ENCODE peak calls at places on chromosomes 16 and 17, in five cellular contexts. One of them, this sample, is unnamed.

GRCh38 chr16:88616736-88617135 is 21.6 kb upstream of the IL17C start:
- ATAC-seq in CD8-positive, alpha-beta T cell: no peak
- ATAC-seq in activated CD8-positive, alpha-beta T cell treated with anti-CD3 and anti-CD28 coated beads for 36 hours: no peak
- ATAC-seq in right lobe of liver: no peak
- ATAC-seq in HCT116: no peak
- ATAC-seq in this sample: no peak

GRCh38 chr16:3825103-3825502 is 55.4 kb downstream of the CREBBP start:
- ATAC-seq in CD8-positive, alpha-beta T cell: no peak
- ATAC-seq in activated CD8-positive, alpha-beta T cell treated with anti-CD3 and anti-CD28 coated beads for 36 hours: peak; percentile 58
- ATAC-seq in right lobe of liver: no peak
- ATAC-seq in HCT116: no peak
- ATAC-seq in this sample: no peak

GRCh38 chr17:60163108-60163784 is 13.5 kb downstream of the CA4 start:
- ATAC-seq in CD8-positive, alpha-beta T cell: no peak
- ATAC-seq in activated CD8-positive, alpha-beta T cell treated with anti-CD3 and anti-CD28 coated beads for 36 hours: no peak
- ATAC-seq in right lobe of liver: peak; percentile 17
- ATAC-seq in HCT116: peak; percentile 61
- ATAC-seq in this sample: no peak

GRCh38 chr16:56202036-56202435 is 10.7 kb downstream of the GNAO1 start:
- ATAC-seq in CD8-positive, alpha-beta T cell: peak; percentile 55
- ATAC-seq in activated CD8-positive, alpha-beta T cell treated with anti-CD3 and anti-CD28 coated beads for 36 hours: peak; percentile 53
- ATAC-seq in right lobe of liver: peak; percentile 59
- ATAC-seq in HCT116: no peak
- ATAC-seq in this sample: no peak

GRCh38 chr16:81519298-81520150 is 74.9 kb downstream of the CMIP start:
- ATAC-seq in CD8-positive, alpha-beta T cell: no peak
- ATAC-seq in activated CD8-positive, alpha-beta T cell treated with anti-CD3 and anti-CD28 coated beads for 36 hours: no peak
- ATAC-seq in right lobe of liver: peak; percentile 13
- ATAC-seq in HCT116: no peak
- ATAC-seq in this sample: no peak

GRCh38 chr17:60168654-60169053 is 18.9 kb downstream of the CA4 start:
- ATAC-seq in CD8-positive, alpha-beta T cell: no peak
- ATAC-seq in activated CD8-positive, alpha-beta T cell treated with anti-CD3 and anti-CD28 coated beads for 36 hours: no peak
- ATAC-seq in right lobe of liver: no peak
- ATAC-seq in HCT116: no peak
- ATAC-seq in this sample: no peak

GRCh38 chr16:53083123-53083522 is 28.3 kb downstream of the CHD9 start:
- ATAC-seq in CD8-positive, alpha-beta T cell: no peak
- ATAC-seq in activated CD8-positive, alpha-beta T cell treated with anti-CD3 and anti-CD28 coated beads for 36 hours: no peak
- ATAC-seq in right lobe of liver: no peak
- ATAC-seq in HCT116: no peak
- ATAC-seq in this sample: no peak

GRCh38 chr16:82031116-82032084 is 3.7 kb upstream of the HSD17B2 start:
- ATAC-seq in CD8-positive, alpha-beta T cell: no peak
- ATAC-seq in activated CD8-positive, alpha-beta T cell treated with anti-CD3 and anti-CD28 coated beads for 36 hours: no peak
- ATAC-seq in right lobe of liver: peak; percentile 20
- ATAC-seq in HCT116: peak; percentile 81
- ATAC-seq in this sample: no peak

GRCh38 chr16:67879462-67879861 is 5.2 kb upstream of the NRN1L start:
- ATAC-seq in CD8-positive, alpha-beta T cell: no peak
- ATAC-seq in activated CD8-positive, alpha-beta T cell treated with anti-CD3 and anti-CD28 coated beads for 36 hours: no peak
- ATAC-seq in right lobe of liver: no peak
- ATAC-seq in HCT116: no peak
- ATAC-seq in this sample: no peak

GRCh38 chr17:48240562-48241130 is 133.1 kb downstream of the SNX11 start:
- ATAC-seq in CD8-positive, alpha-beta T cell: no peak
- ATAC-seq in activated CD8-positive, alpha-beta T cell treated with anti-CD3 and anti-CD28 coated beads for 36 hours: peak; percentile 15
- ATAC-seq in right lobe of liver: no peak
- ATAC-seq in HCT116: peak; percentile 55
- ATAC-seq in this sample: no peak

GRCh38 chr16:83574388-83574787 is 233.4 kb upstream of the HSBP1 start:
- ATAC-seq in CD8-positive, alpha-beta T cell: no peak
- ATAC-seq in activated CD8-positive, alpha-beta T cell treated with anti-CD3 and anti-CD28 coated beads for 36 hours: no peak
- ATAC-seq in right lobe of liver: no peak
- ATAC-seq in HCT116: no peak
- ATAC-seq in this sample: no peak

GRCh38 chr17:30805944-30806456 is 18.5 kb downstream of the CRLF3 start:
- ATAC-seq in CD8-positive, alpha-beta T cell: no peak
- ATAC-seq in activated CD8-positive, alpha-beta T cell treated with anti-CD3 and anti-CD28 coated beads for 36 hours: no peak
- ATAC-seq in right lobe of liver: no peak
- ATAC-seq in HCT116: no peak
- ATAC-seq in this sample: no peak

GRCh38 chr16:4393243-4393606 is 21.6 kb downstream of the VASN start:
- ATAC-seq in CD8-positive, alpha-beta T cell: no peak
- ATAC-seq in activated CD8-positive, alpha-beta T cell treated with anti-CD3 and anti-CD28 coated beads for 36 hours: no peak
- ATAC-seq in right lobe of liver: no peak
- ATAC-seq in HCT116: no peak
- ATAC-seq in this sample: no peak

GRCh38 chr16:88526906-88527185 is 43.4 kb upstream of the ZC3H18 start:
- ATAC-seq in CD8-positive, alpha-beta T cell: no peak
- ATAC-seq in activated CD8-positive, alpha-beta T cell treated with anti-CD3 and anti-CD28 coated beads for 36 hours: no peak
- ATAC-seq in right lobe of liver: peak; percentile 42
- ATAC-seq in HCT116: peak; percentile 2
- ATAC-seq in this sample: no peak

GRCh38 chr16:84072014-84072413 is 29.4 kb upstream of the SLC38A8 start:
- ATAC-seq in CD8-positive, alpha-beta T cell: no peak
- ATAC-seq in activated CD8-positive, alpha-beta T cell treated with anti-CD3 and anti-CD28 coated beads for 36 hours: no peak
- ATAC-seq in right lobe of liver: no peak
- ATAC-seq in HCT116: no peak
- ATAC-seq in this sample: no peak

GRCh38 chr16:30113711-30114333 is 485 bp upstream of the GDPD3 start:
- ATAC-seq in CD8-positive, alpha-beta T cell: no peak
- ATAC-seq in activated CD8-positive, alpha-beta T cell treated with anti-CD3 and anti-CD28 coated beads for 36 hours: no peak
- ATAC-seq in right lobe of liver: no peak
- ATAC-seq in HCT116: peak; percentile 1
- ATAC-seq in this sample: no peak

GRCh38 chr16:25823891-25824290 is 132.1 kb downstream of the HS3ST4 start:
- ATAC-seq in CD8-positive, alpha-beta T cell: no peak
- ATAC-seq in activated CD8-positive, alpha-beta T cell treated with anti-CD3 and anti-CD28 coated beads for 36 hours: no peak
- ATAC-seq in right lobe of liver: no peak
- ATAC-seq in HCT116: no peak
- ATAC-seq in this sample: no peak

GRCh38 chr16:66130296-66130910 is 236.1 kb upstream of the CDH5 start:
- ATAC-seq in CD8-positive, alpha-beta T cell: no peak
- ATAC-seq in activated CD8-positive, alpha-beta T cell treated with anti-CD3 and anti-CD28 coated beads for 36 hours: no peak
- ATAC-seq in right lobe of liver: no peak
- ATAC-seq in HCT116: no peak
- ATAC-seq in this sample: no peak

GRCh38 chr16:66203476-66203875 is 163.0 kb upstream of the CDH5 start:
- ATAC-seq in CD8-positive, alpha-beta T cell: no peak
- ATAC-seq in activated CD8-positive, alpha-beta T cell treated with anti-CD3 and anti-CD28 coated beads for 36 hours: no peak
- ATAC-seq in right lobe of liver: no peak
- ATAC-seq in HCT116: no peak
- ATAC-seq in this sample: no peak

GRCh38 chr17:41959030-41959335 is 7.6 kb upstream of the CNP start:
- ATAC-seq in CD8-positive, alpha-beta T cell: no peak
- ATAC-seq in activated CD8-positive, alpha-beta T cell treated with anti-CD3 and anti-CD28 coated beads for 36 hours: no peak
- ATAC-seq in right lobe of liver: no peak
- ATAC-seq in HCT116: no peak
- ATAC-seq in this sample: no peak

GRCh38 chr16:89506113-89506504 is 2.1 kb upstream of the SPG7 start:
- ATAC-seq in CD8-positive, alpha-beta T cell: no peak
- ATAC-seq in activated CD8-positive, alpha-beta T cell treated with anti-CD3 and anti-CD28 coated beads for 36 hours: no peak
- ATAC-seq in right lobe of liver: no peak
- ATAC-seq in HCT116: no peak
- ATAC-seq in this sample: no peak

GRCh38 chr16:56789360-56789759 is 59.4 kb downstream of the NUP93 start:
- ATAC-seq in CD8-positive, alpha-beta T cell: peak; percentile 55
- ATAC-seq in activated CD8-positive, alpha-beta T cell treated with anti-CD3 and anti-CD28 coated beads for 36 hours: no peak
- ATAC-seq in right lobe of liver: peak; percentile 80
- ATAC-seq in HCT116: peak; percentile 88
- ATAC-seq in this sample: no peak

GRCh38 chr16:11310997-11311561 is 29.9 kb upstream of the PRM1 start:
- ATAC-seq in CD8-positive, alpha-beta T cell: peak; percentile 81
- ATAC-seq in activated CD8-positive, alpha-beta T cell treated with anti-CD3 and anti-CD28 coated beads for 36 hours: peak; percentile 55
- ATAC-seq in right lobe of liver: no peak
- ATAC-seq in HCT116: no peak
- ATAC-seq in this sample: peak; percentile 69

GRCh38 chr17:41678411-41678906 is 10.2 kb upstream of the EIF1 start:
- ATAC-seq in CD8-positive, alpha-beta T cell: no peak
- ATAC-seq in activated CD8-positive, alpha-beta T cell treated with anti-CD3 and anti-CD28 coated beads for 36 hours: peak; percentile 16
- ATAC-seq in right lobe of liver: peak; percentile 42
- ATAC-seq in HCT116: peak; percentile 78
- ATAC-seq in this sample: peak; percentile 78

GRCh38 chr16:15996432-15997109 is 47.2 kb downstream of the ABCC1 start:
- ATAC-seq in CD8-positive, alpha-beta T cell: no peak
- ATAC-seq in activated CD8-positive, alpha-beta T cell treated with anti-CD3 and anti-CD28 coated beads for 36 hours: no peak
- ATAC-seq in right lobe of liver: peak; percentile 59
- ATAC-seq in HCT116: peak; percentile 78
- ATAC-seq in this sample: no peak

GRCh38 chr17:33434841-33435240 is 141.7 kb upstream of the ASIC2 start:
- ATAC-seq in CD8-positive, alpha-beta T cell: no peak
- ATAC-seq in activated CD8-positive, alpha-beta T cell treated with anti-CD3 and anti-CD28 coated beads for 36 hours: no peak
- ATAC-seq in right lobe of liver: no peak
- ATAC-seq in HCT116: no peak
- ATAC-seq in this sample: no peak

GRCh38 chr16:67460168-67460567 is 20.8 kb downstream of the ATP6V0D1 start:
- ATAC-seq in CD8-positive, alpha-beta T cell: no peak
- ATAC-seq in activated CD8-positive, alpha-beta T cell treated with anti-CD3 and anti-CD28 coated beads for 36 hours: no peak
- ATAC-seq in right lobe of liver: no peak
- ATAC-seq in HCT116: no peak
- ATAC-seq in this sample: no peak

GRCh38 chr17:19299214-19299747 is 62.1 kb downstream of the EPN2 start:
- ATAC-seq in CD8-positive, alpha-beta T cell: no peak
- ATAC-seq in activated CD8-positive, alpha-beta T cell treated with anti-CD3 and anti-CD28 coated beads for 36 hours: no peak
- ATAC-seq in right lobe of liver: no peak
- ATAC-seq in HCT116: no peak
- ATAC-seq in this sample: no peak

GRCh38 chr16:65532218-65532617 is 410.4 kb upstream of the CDH11 start:
- ATAC-seq in CD8-positive, alpha-beta T cell: no peak
- ATAC-seq in activated CD8-positive, alpha-beta T cell treated with anti-CD3 and anti-CD28 coated beads for 36 hours: no peak
- ATAC-seq in right lobe of liver: peak; percentile 18
- ATAC-seq in HCT116: no peak
- ATAC-seq in this sample: no peak

GRCh38 chr16:4904942-4905615 is 31.9 kb downstream of the PPL start:
- ATAC-seq in CD8-positive, alpha-beta T cell: no peak
- ATAC-seq in activated CD8-positive, alpha-beta T cell treated with anti-CD3 and anti-CD28 coated beads for 36 hours: no peak
- ATAC-seq in right lobe of liver: no peak
- ATAC-seq in HCT116: no peak
- ATAC-seq in this sample: no peak

GRCh38 chr16:58733248-58733670 is 857 bp downstream of the GOT2 start:
- ATAC-seq in CD8-positive, alpha-beta T cell: no peak
- ATAC-seq in activated CD8-positive, alpha-beta T cell treated with anti-CD3 and anti-CD28 coated beads for 36 hours: no peak
- ATAC-seq in right lobe of liver: peak; percentile 51
- ATAC-seq in HCT116: no peak
- ATAC-seq in this sample: no peak

GRCh38 chr17:83180996-83181481 is 101.6 kb downstream of the METRNL start:
- ATAC-seq in CD8-positive, alpha-beta T cell: no peak
- ATAC-seq in activated CD8-positive, alpha-beta T cell treated with anti-CD3 and anti-CD28 coated beads for 36 hours: peak; percentile 73
- ATAC-seq in right lobe of liver: no peak
- ATAC-seq in HCT116: peak; percentile 60
- ATAC-seq in this sample: no peak

GRCh38 chr16:15489016-15489415 is 54.6 kb downstream of the BMERB1 start:
- ATAC-seq in CD8-positive, alpha-beta T cell: no peak
- ATAC-seq in activated CD8-positive, alpha-beta T cell treated with anti-CD3 and anti-CD28 coated beads for 36 hours: no peak
- ATAC-seq in right lobe of liver: peak; percentile 13
- ATAC-seq in HCT116: peak; percentile 21
- ATAC-seq in this sample: peak; percentile 26

GRCh38 chr16:67240506-67240905 is 6.8 kb downstream of the FHOD1 start:
- ATAC-seq in CD8-positive, alpha-beta T cell: no peak
- ATAC-seq in activated CD8-positive, alpha-beta T cell treated with anti-CD3 and anti-CD28 coated beads for 36 hours: no peak
- ATAC-seq in right lobe of liver: no peak
- ATAC-seq in HCT116: peak; percentile 6
- ATAC-seq in this sample: no peak

GRCh38 chr16:81261049-81261648 is 22.7 kb downstream of the BCO1 start:
- ATAC-seq in CD8-positive, alpha-beta T cell: no peak
- ATAC-seq in activated CD8-positive, alpha-beta T cell treated with anti-CD3 and anti-CD28 coated beads for 36 hours: peak; percentile 55
- ATAC-seq in right lobe of liver: peak; percentile 66
- ATAC-seq in HCT116: peak; percentile 88
- ATAC-seq in this sample: no peak

GRCh38 chr17:6648181-6648580 is 3.2 kb downstream of the MED31 start:
- ATAC-seq in CD8-positive, alpha-beta T cell: no peak
- ATAC-seq in activated CD8-positive, alpha-beta T cell treated with anti-CD3 and anti-CD28 coated beads for 36 hours: no peak
- ATAC-seq in right lobe of liver: no peak
- ATAC-seq in HCT116: peak; percentile 41
- ATAC-seq in this sample: no peak

GRCh38 chr16:30966033-30966619 is 8.6 kb downstream of the SETD1A start:
- ATAC-seq in CD8-positive, alpha-beta T cell: no peak
- ATAC-seq in activated CD8-positive, alpha-beta T cell treated with anti-CD3 and anti-CD28 coated beads for 36 hours: no peak
- ATAC-seq in right lobe of liver: no peak
- ATAC-seq in HCT116: no peak
- ATAC-seq in this sample: no peak

GRCh38 chr17:48427598-48427997 is 2.4 kb downstream of the SKAP1 start:
- ATAC-seq in CD8-positive, alpha-beta T cell: peak; percentile 66
- ATAC-seq in activated CD8-positive, alpha-beta T cell treated with anti-CD3 and anti-CD28 coated beads for 36 hours: peak; percentile 82
- ATAC-seq in right lobe of liver: no peak
- ATAC-seq in HCT116: no peak
- ATAC-seq in this sample: no peak

This sample was measured in stimulated activated memory B cell treated with anti-CD40 and anti-IgM and Interleukin-4, amounts not matched to agents 10 μg/mL and 1 μg/mL and 100 μg/mL, for 72 hours.